ENCODE peak calls at places on chromosome 20, in four cellular contexts. H, Q, N and E are unnamed samples.
A peak's percentile ranks its signal among the peaks of the same experiment; 100 is the strongest.

GRCh38 chr20:47455133-47456040 is 46.3 kb upstream of the NCOA3 start:
- DNase-seq in Q (no peak), N (no peak), H (no peak), E (no peak)

GRCh38 chr20:6562111-6562510 is 205.4 kb upstream of the BMP2 start:
- DNase-seq in N (no peak), H (no peak), Q (no peak), E (no peak)

GRCh38 chr20:7094438-7094997 is 327.0 kb downstream of the BMP2 start:
- DNase-seq in Q (peak; percentile 32), N (no peak), H (no peak), E (no peak)

GRCh38 chr20:1867495-1868260 is 27.5 kb upstream of the SIRPA start:
- DNase-seq in N (no peak), Q (no peak), H (no peak), E (no peak)

GRCh38 chr20:17083738-17084137 is 143.1 kb upstream of the PCSK2 start:
- DNase-seq in N (no peak), Q (no peak), H (no peak), E (no peak)

GRCh38 chr20:22004946-22005345 is 299.5 kb downstream of the PAX1 start:
- DNase-seq in Q (no peak), H (no peak), N (no peak), E (no peak)

GRCh38 chr20:15061955-15062354 is 724.5 kb upstream of the FLRT3 start:
- DNase-seq in N (no peak), Q (no peak), H (no peak), E (no peak)

GRCh38 chr20:25221592-25222460 is 26.1 kb upstream of the PYGB start:
- DNase-seq in H (no peak), Q (no peak), N (peak; percentile 51), E (no peak)

GRCh38 chr20:12053348-12053747 is 135.7 kb downstream of the BTBD3 start:
- DNase-seq in Q (no peak), N (no peak), H (no peak), E (no peak)

GRCh38 chr20:4944918-4945317 is 56.4 kb downstream of the SLC23A2 start:
- DNase-seq in H (no peak), Q (no peak), N (no peak), E (no peak)

GRCh38 chr20:45630366-45630765 is 718 bp downstream of the WFDC9 start:
- DNase-seq in H (no peak), Q (no peak), N (no peak), E (no peak)

GRCh38 chr20:62433655-62434054 is 6.3 kb upstream of the RBBP8NL start:
- DNase-seq in N (peak; percentile 37), Q (no peak), H (no peak), E (no peak)

GRCh38 chr20:5215592-5216304 is 88.9 kb downstream of the CDS2 start:
- DNase-seq in N (no peak), Q (no peak), H (no peak), E (no peak)

GRCh38 chr20:5908981-5909380 is 41.4 kb downstream of the TRMT6 start:
- DNase-seq in Q (no peak), H (no peak), N (no peak), E (no peak)

GRCh38 chr20:9590189-9590588 is 75.8 kb downstream of the LAMP5 start:
- DNase-seq in H (no peak), N (no peak), Q (no peak), E (no peak)

GRCh38 chr20:1392443-1392692 is 486 bp downstream of the FKBP1A start:
- DNase-seq in H (no peak), N (no peak), Q (no peak), E (no peak)

GRCh38 chr20:49595811-49596545 is 28.0 kb upstream of the PTGIS start:
- DNase-seq in H (no peak), Q (no peak), N (no peak), E (no peak)

GRCh38 chr20:22339091-22339881 is 245.1 kb downstream of the FOXA2 start:
- DNase-seq in Q (peak; percentile 30), N (no peak), H (no peak), E (no peak)

GRCh38 chr20:17850674-17851006 is 118.0 kb downstream of the SNX5 start:
- DNase-seq in N (no peak), Q (no peak), H (no peak), E (no peak)

GRCh38 chr20:46657618-46658017 is 6.4 kb upstream of the SLC13A3 start:
- DNase-seq in N (no peak), H (no peak), Q (no peak), E (no peak)

GRCh38 chr20:50569864-50570836 is 60.0 kb downstream of the PTPN1 start:
- DNase-seq in Q (peak; percentile 24), H (no peak), N (peak; percentile 61), E (peak; percentile 61)

GRCh38 chr20:19001177-19001576 is 187.6 kb downstream of the SCP2D1 start:
- DNase-seq in N (no peak), Q (no peak), H (no peak), E (no peak)

GRCh38 chr20:18705906-18706305 is 107.7 kb upstream of the SCP2D1 start:
- DNase-seq in H (no peak), Q (no peak), N (no peak), E (no peak)

GRCh38 chr20:61773081-61773631 is 292.5 kb downstream of the TAF4 start:
- DNase-seq in N (no peak), Q (no peak), H (no peak), E (no peak)

GRCh38 chr20:53243152-53243551 is 271.0 kb downstream of the TSHZ2 start:
- DNase-seq in N (no peak), H (no peak), Q (no peak), E (no peak)

GRCh38 chr20:48945840-48946514 is 24.5 kb downstream of the ARFGEF2 start:
- DNase-seq in Q (no peak), N (peak; percentile 19), H (peak; percentile 46), E (no peak)

GRCh38 chr20:50379049-50379990 is 130.9 kb upstream of the PTPN1 start:
- DNase-seq in N (peak; percentile 99), H (peak; percentile 87), Q (no peak), E (peak; percentile 97)

GRCh38 chr20:7196481-7196880 is 429.0 kb downstream of the BMP2 start:
- DNase-seq in H (no peak), N (no peak), Q (no peak), E (no peak)

GRCh38 chr20:5513975-5514516 is 197.3 kb upstream of the PROKR2 start:
- DNase-seq in Q (no peak), N (no peak), H (no peak), E (no peak)

GRCh38 chr20:1430004-1430451 is 36.6 kb downstream of the NSFL1C start:
- DNase-seq in Q (no peak), H (no peak), N (no peak), E (no peak)

GRCh38 chr20:44291754-44292153 is 19.2 kb downstream of the FITM2 start:
- DNase-seq in N (no peak), Q (no peak), H (no peak), E (no peak)

DNA sequence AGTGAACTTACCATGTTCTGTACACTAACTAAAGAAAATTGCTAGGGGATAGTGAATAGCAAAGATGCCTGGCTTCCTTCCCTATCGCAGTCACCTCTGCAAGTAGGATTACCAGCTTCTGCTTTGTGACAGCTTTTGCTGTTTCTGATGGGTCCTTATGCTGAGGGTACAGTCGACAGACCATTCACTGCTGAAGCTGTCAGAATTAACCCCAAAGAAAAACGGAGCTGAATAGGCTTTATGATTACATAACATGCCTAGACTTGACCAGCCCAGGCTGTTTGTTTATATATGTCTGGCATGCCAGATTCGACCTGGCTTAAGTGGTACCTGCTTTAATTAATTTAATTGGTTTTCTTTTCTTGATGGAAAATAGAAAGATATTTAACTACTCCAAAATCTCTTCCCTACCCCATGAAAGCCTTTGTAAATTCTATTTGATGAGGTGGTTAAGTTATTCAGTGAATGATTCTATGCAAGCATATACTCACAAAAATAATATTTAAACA is 21.7 kb upstream of the PRELID3B start:
- DNase-seq in Q (peak; percentile 51), N (no peak), H (no peak), E (no peak)
- H3K4me3 ChIP-seq in Q (peak overlapping the region; percentile 31), N (no peak overlapping the region), H (no peak overlapping the region), E (no peak overlapping the region)

GRCh38 chr20:36632147-36632486 is 13.9 kb downstream of the SLA2 start:
- DNase-seq in Q (no peak), N (no peak), H (no peak), E (no peak)
- H3K27ac ChIP-seq in Q (no peak overlapping the region), N (no peak overlapping the region), H (no peak overlapping the region), E (no peak overlapping the region)

DNA sequence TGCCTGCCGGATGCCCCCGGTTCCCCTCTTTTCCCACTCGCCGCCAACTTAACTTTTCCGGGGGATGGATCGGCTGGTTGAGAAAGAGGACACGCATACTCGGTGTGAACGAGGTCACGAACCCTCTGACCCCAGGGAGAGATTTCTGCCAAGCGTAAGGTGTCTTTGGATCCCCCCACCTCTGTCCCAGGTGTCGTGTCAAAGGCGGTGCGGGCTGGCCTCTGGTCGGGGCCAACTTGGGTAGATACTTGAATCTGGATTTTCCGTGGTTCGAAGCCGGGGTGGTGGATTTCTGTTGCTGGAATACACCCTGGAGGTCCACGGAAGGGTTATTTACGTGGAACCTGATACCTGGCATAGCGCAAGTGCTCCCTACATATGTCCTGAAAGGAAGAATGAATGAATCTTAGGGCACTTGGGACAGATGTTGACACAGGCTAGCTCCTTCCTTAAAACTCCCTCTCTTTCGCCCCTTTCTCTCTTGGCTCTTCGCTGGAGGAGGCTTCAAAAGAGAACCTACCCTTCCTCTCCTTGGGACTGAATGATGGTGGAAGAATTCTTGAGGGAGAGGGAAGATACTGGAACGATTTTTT is 1.0 kb downstream of the DOK5 start:
- DNase-seq in Q (no peak), H (no peak), N (no peak), E (no peak)
- H3K4me3 ChIP-seq in Q (no peak overlapping the region), H (peak overlapping the region; percentile 32), N (peak overlapping the region; percentile 84), E (peak overlapping the region; percentile 85)

GRCh38 chr20:59629141-59630045 is 25.1 kb downstream of the PHACTR3 start:
- DNase-seq in Q (no peak), H (no peak), N (no peak), E (no peak)
- H3K27ac ChIP-seq in Q (no peak overlapping the region), H (no peak overlapping the region), N (no peak overlapping the region), E (no peak overlapping the region)

DNA sequence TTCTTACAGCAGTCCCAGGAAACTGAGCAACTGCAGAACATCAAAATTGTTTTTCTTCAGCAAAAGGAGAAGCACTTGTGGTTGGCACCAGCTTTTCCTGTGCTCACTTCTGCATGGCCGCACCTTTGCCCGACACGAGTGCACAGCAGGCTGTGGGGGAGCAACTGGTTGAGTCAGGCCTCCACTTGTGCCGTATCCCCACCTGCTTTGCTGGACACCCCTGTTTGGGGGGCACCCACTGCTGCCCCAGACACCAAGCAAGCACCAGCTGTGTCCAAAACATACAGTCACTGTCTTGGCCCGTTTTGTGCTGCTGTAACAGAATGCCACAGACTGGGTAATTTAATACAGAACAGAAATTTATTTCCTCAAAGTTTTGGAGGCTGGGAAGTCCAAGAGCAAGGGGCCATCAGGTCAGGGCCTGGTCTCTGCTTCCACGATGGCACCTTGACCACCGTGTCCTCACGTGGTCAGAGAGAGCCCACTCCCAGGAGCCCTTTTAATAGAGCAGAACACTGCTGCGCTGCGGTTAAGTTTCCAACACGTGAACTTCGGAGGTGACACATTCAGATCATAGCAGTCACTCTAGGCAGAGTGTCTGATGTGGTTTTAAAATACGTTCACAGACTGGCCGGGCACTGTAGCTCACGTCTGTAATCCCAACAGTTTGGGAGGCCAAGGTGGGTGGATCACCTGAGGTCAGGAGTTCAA is 8.7 kb upstream of the GMEB2 start:
- DNase-seq in Q (no peak), N (no peak), H (no peak), E (no peak)
- H3K4me3 ChIP-seq in Q (no peak overlapping the region), N (no peak overlapping the region), H (no peak overlapping the region), E (no peak overlapping the region)

GRCh38 chr20:34096699-34097420 is 15.2 kb downstream of the EIF2S2 start:
- DNase-seq in Q (no peak), H (no peak), N (no peak), E (no peak)
- H3K27ac ChIP-seq in Q (no peak overlapping the region), H (no peak overlapping the region), N (no peak overlapping the region), E (no peak overlapping the region)

GRCh38 chr20:58855506-58856314 is 3.2 kb downstream of the GNAS start:
- DNase-seq in H (no peak), N (no peak), Q (no peak), E (no peak)
- H3K4me3 ChIP-seq in H (no peak overlapping the region), N (peak overlapping the region; percentile 25), Q (no peak overlapping the region), E (peak overlapping the region; percentile 65)

GRCh38 chr20:56780266-56780665 is 151.2 kb downstream of the TFAP2C start:
- DNase-seq in Q (no peak), H (no peak), N (no peak), E (no peak)
- H3K27ac ChIP-seq in Q (no peak overlapping the region), H (no peak overlapping the region), N (no peak overlapping the region), E (no peak overlapping the region)